ENCODE peak calls at places on chromosomes 13 and 19, in eight cellular contexts. S, N, P, B, I, J, E and M are unnamed samples.

GRCh38 chr13:31427151-31427867 is 227.5 kb downstream of the B3GLCT start:
- DNase-seq in I (no peak), S (no peak), E (no peak), J (no peak), P (no peak), N (no peak), B (no peak), M (no peak)

GRCh38 chr19:46624958-46625661 is at the start of gene PTGIR:
- DNase-seq in N (peak; percentile 76), J (no peak), S (no peak), P (no peak), B (no peak), E (no peak), I (peak; percentile 93), M (no peak)

GRCh38 chr19:36547001-36547732 is 19.1 kb upstream of the ZNF260 start:
- DNase-seq in J (no peak), I (no peak), N (peak; percentile 35), B (no peak), P (no peak), S (no peak), E (no peak), M (no peak)

GRCh38 chr13:96851856-96852255 is 142.4 kb downstream of the OXGR1 start:
- DNase-seq in P (no peak), S (no peak), I (no peak), B (no peak), J (no peak), E (no peak), N (no peak), M (no peak)

GRCh38 chr19:15443838-15444237 is 5.9 kb downstream of the WIZ start:
- DNase-seq in N (no peak), P (no peak), S (no peak), J (no peak), E (no peak), B (no peak), I (peak; percentile 90), M (no peak)

GRCh38 chr13:51122868-51123267 is 11.8 kb upstream of the C13orf42 start:
- DNase-seq in P (no peak), S (no peak), E (no peak), J (no peak), I (no peak), N (peak; percentile 80), B (no peak), M (no peak)

GRCh38 chr19:13872695-13873389 is 4.1 kb upstream of the NANOS3 start:
- DNase-seq in N (no peak), J (peak; percentile 65), P (peak; percentile 20), B (no peak), I (no peak), E (no peak), S (no peak), M (no peak)

GRCh38 chr13:48155850-48156249 is 60.9 kb upstream of the MED4 start:
- DNase-seq in B (no peak), I (no peak), N (peak; percentile 50), P (peak; percentile 92), E (no peak), S (no peak), J (no peak), M (no peak)

GRCh38 chr13:99380402-99380801 is 73.2 kb upstream of the GPR183 start:
- DNase-seq in S (no peak), N (no peak), J (no peak), P (no peak), E (no peak), I (no peak), B (no peak), M (no peak)

GRCh38 chr19:449916-450315 is 10.9 kb downstream of the SHC2 start:
- DNase-seq in S (no peak), N (no peak), B (no peak), E (no peak), J (no peak), I (peak; percentile 68), P (no peak), M (no peak)

GRCh38 chr13:30796833-30797601 is 61.7 kb downstream of the ALOX5AP start:
- DNase-seq in I (no peak), E (no peak), B (no peak), S (no peak), J (peak; percentile 53), N (peak; percentile 78), P (no peak), M (no peak)

GRCh38 chr13:72896869-72897268 is 114.9 kb downstream of the PIBF1 start:
- DNase-seq in J (no peak), S (no peak), I (no peak), E (no peak), B (no peak), N (no peak), P (no peak), M (no peak)

GRCh38 chr13:80655778-80656518 is 315.0 kb upstream of the SPRY2 start:
- DNase-seq in B (no peak), P (no peak), E (no peak), J (no peak), I (no peak), N (no peak), S (no peak), M (no peak)

GRCh38 chr19:48444129-48444932 is 1.5 kb upstream of the GRWD1 start:
- DNase-seq in P (no peak), S (no peak), N (no peak), B (no peak), I (no peak), J (no peak), E (no peak), M (no peak)

GRCh38 chr13:113816925-113817859 is 46.7 kb downstream of the GAS6 start:
- DNase-seq in E (no peak), B (peak; percentile 84), I (peak; percentile 96), N (peak; percentile 84), J (peak; percentile 88), P (peak; percentile 80), S (peak; percentile 85), M (peak; percentile 91)

GRCh38 chr19:37505958-37506386 is 767 bp upstream of the ZNF793 start:
- DNase-seq in P (no peak), J (peak; percentile 31), B (no peak), N (no peak), I (no peak), S (no peak), E (no peak), M (no peak)

GRCh38 chr13:32585625-32586021 is 629 bp upstream of the PDS5B start:
- DNase-seq in J (no peak), B (no peak), S (no peak), N (no peak), E (peak; percentile 7), I (no peak), P (no peak), M (no peak)

GRCh38 chr13:40509876-40510275 is 156.6 kb downstream of the FOXO1 start:
- DNase-seq in P (no peak), N (peak; percentile 63), E (no peak), I (no peak), S (no peak), J (no peak), B (no peak), M (no peak)

GRCh38 chr19:32828643-32829344 is 40.8 kb downstream of the SLC7A9 start:
- DNase-seq in E (no peak), J (no peak), P (no peak), S (no peak), B (no peak), N (no peak), I (no peak), M (no peak)

GRCh38 chr19:3785938-3786824 is at the start of gene MATK:
- DNase-seq in E (no peak), I (no peak), J (peak; percentile 49), S (no peak), B (no peak), N (no peak), P (peak; percentile 65), M (no peak)

GRCh38 chr19:44955500-44956439 is 590 bp downstream of the CLPTM1 start:
- DNase-seq in B (no peak), P (no peak), I (no peak), E (no peak), J (no peak), N (no peak), S (no peak), M (no peak)

GRCh38 chr19:2715470-2716274 is 5.5 kb downstream of the DIRAS1 start:
- DNase-seq in E (no peak), B (no peak), P (no peak), N (no peak), J (no peak), I (no peak), S (no peak), M (no peak)

GRCh38 chr13:91162180-91162579 is 185.3 kb upstream of the MIR17HG start:
- DNase-seq in S (no peak), J (no peak), E (no peak), N (no peak), I (no peak), B (no peak), P (no peak), M (no peak)

GRCh38 chr19:3152431-3152780 is 16.6 kb downstream of the GNA15 start:
- DNase-seq in J (no peak), P (no peak), E (no peak), N (no peak), I (peak; percentile 49), B (no peak), S (no peak), M (no peak)

GRCh38 chr19:10603084-10603872 is 16.2 kb upstream of the AP1M2 start:
- DNase-seq in N (no peak), S (no peak), I (peak; percentile 83), J (peak; percentile 64), P (peak; percentile 13), E (no peak), B (peak; percentile 79), M (no peak)

GRCh38 chr13:111034811-111035210 is 80.3 kb upstream of the ARHGEF7 start:
- DNase-seq in J (no peak), B (no peak), I (no peak), E (no peak), S (no peak), N (peak; percentile 72), P (no peak), M (no peak)

GRCh38 chr13:112330479-112331407 is 45.4 kb upstream of the SPACA7 start:
- DNase-seq in B (no peak), E (no peak), J (no peak), S (no peak), N (no peak), I (no peak), P (no peak), M (no peak)

GRCh38 chr13:23674795-23675640 is 104.8 kb downstream of the TNFRSF19 start:
- DNase-seq in E (no peak), I (no peak), B (no peak), P (no peak), J (no peak), N (peak; percentile 90), S (no peak), M (no peak)

GRCh38 chr13:25375727-25376358 is 4.1 kb downstream of the ATP8A2 start:
- DNase-seq in P (peak; percentile 53), E (no peak), J (peak; percentile 65), B (no peak), N (peak; percentile 32), I (no peak), S (peak; percentile 18), M (peak; percentile 28)

GRCh38 chr19:50666346-50667176 is 17.3 kb downstream of the C19orf81 start:
- DNase-seq in E (no peak), N (no peak), S (no peak), I (no peak), P (no peak), J (no peak), B (no peak), M (no peak)

GRCh38 chr13:32381539-32381938 is 46.4 kb downstream of the N4BP2L1 start:
- DNase-seq in N (peak; percentile 45), J (peak; percentile 31), E (no peak), I (no peak), B (no peak), P (peak; percentile 27), S (no peak), M (no peak)